ENCODE peak calls at places on chromosome 21, in six cellular contexts. R is mammary epithelial cell, N is PC-3, D is K562, M is hepatocyte, Q is fibroblast of lung. G is an unnamed sample.

GRCh38 chr21:20739421-20739820 is 258.8 kb upstream of the NCAM2 start:
- DNase-seq in Q (no peak), N (peak; percentile 25), D (peak; percentile 28), M (no peak), R (no peak), G (no peak)

GRCh38 chr21:25806053-25806452 is 71.3 kb downstream of the GABPA start:
- DNase-seq in R (peak; percentile 42), N (peak; percentile 61), D (no peak), M (no peak), Q (no peak), G (peak; percentile 49)

GRCh38 chr21:40615503-40616376 is 231.2 kb downstream of the DSCAM start:
- DNase-seq in M (peak; percentile 40), R (peak; percentile 27), D (no peak), N (no peak), Q (peak; percentile 62), G (no peak)

GRCh38 chr21:20167059-20167458 is 831.1 kb upstream of the NCAM2 start:
- DNase-seq in R (no peak), D (no peak), Q (no peak), N (no peak), M (no peak), G (no peak)

GRCh38 chr21:37263827-37264226 is 3.3 kb downstream of the VPS26C start:
- DNase-seq in N (no peak), D (peak; percentile 47), Q (peak; percentile 56), R (no peak), M (no peak), G (no peak)

GRCh38 chr21:27536319-27536718 is 569.4 kb upstream of the ADAMTS5 start:
- DNase-seq in M (no peak), Q (peak; percentile 11), R (peak; percentile 19), N (no peak), D (no peak), G (no peak)

GRCh38 chr21:42855937-42856335 is 23.4 kb downstream of the WDR4 start:
- DNase-seq in N (no peak), M (no peak), R (no peak), Q (no peak), D (no peak), G (no peak)

GRCh38 chr21:18411565-18411964 is 8.0 kb upstream of the TMPRSS15 start:
- DNase-seq in N (no peak), R (no peak), M (no peak), D (no peak), Q (no peak), G (no peak)

GRCh38 chr21:14712121-14712520 is 166.0 kb upstream of the SAMSN1 start:
- DNase-seq in N (peak; percentile 74), R (peak; percentile 52), M (no peak), D (no peak), Q (no peak), G (no peak)

GRCh38 chr21:27423073-27423472 is 456.2 kb upstream of the ADAMTS5 start:
- DNase-seq in M (no peak), Q (peak; percentile 84), R (peak; percentile 90), N (peak; percentile 7), D (no peak), G (no peak)

GRCh38 chr21:29299906-29300546 is 1.3 kb downstream of the BACH1 start:
- DNase-seq in D (peak; percentile 93), M (peak; percentile 82), Q (peak; percentile 98), N (peak; percentile 87), R (peak; percentile 94), G (peak; percentile 92)

GRCh38 chr21:46129846-46130651 is 25.3 kb downstream of the FTCD start:
- DNase-seq in N (no peak), R (no peak), M (no peak), Q (no peak), D (no peak), G (no peak)

GRCh38 chr21:46559291-46559983 is 45.4 kb downstream of the S100B start:
- DNase-seq in R (no peak), Q (no peak), N (no peak), D (no peak), M (no peak), G (no peak)

GRCh38 chr21:34642211-34643075 is 26.4 kb upstream of the CLIC6 start:
- DNase-seq in N (peak; percentile 7), Q (peak; percentile 76), M (no peak), R (peak; percentile 54), D (no peak), G (peak; percentile 40)

GRCh38 chr21:34690793-34691175 is 22.0 kb downstream of the CLIC6 start:
- DNase-seq in M (no peak), N (no peak), Q (no peak), R (no peak), D (no peak), G (no peak)

GRCh38 chr21:22791986-22792560 is 1793.9 kb downstream of the NCAM2 start:
- DNase-seq in Q (peak; percentile 24), R (no peak), D (peak; percentile 47), M (peak; percentile 84), N (peak; percentile 77), G (no peak)

GRCh38 chr21:14321042-14321441 is 61.9 kb downstream of the HSPA13 start:
- DNase-seq in R (peak; percentile 70), N (peak; percentile 56), M (no peak), D (no peak), Q (no peak), G (no peak)

GRCh38 chr21:21751286-21751685 is 753.1 kb downstream of the NCAM2 start:
- DNase-seq in D (no peak), R (no peak), M (no peak), N (no peak), Q (no peak), G (no peak)

GRCh38 chr21:43316156-43316845 is 110.6 kb downstream of the SIK1 start:
- DNase-seq in N (no peak), M (no peak), Q (no peak), R (no peak), D (no peak), G (no peak)

GRCh38 chr21:34351786-34352241 is 12.0 kb upstream of the KCNE2 start:
- DNase-seq in M (peak; percentile 78), N (peak; percentile 61), Q (peak; percentile 13), R (no peak), D (peak; percentile 72), G (no peak)

GRCh38 chr21:37532868-37533780 is 166.6 kb downstream of the DYRK1A start:
- DNase-seq in M (peak; percentile 52), D (peak; percentile 69), R (peak; percentile 96), Q (peak; percentile 76), N (peak; percentile 86), G (peak; percentile 63)

GRCh38 chr21:14581902-14582457 is 35.9 kb upstream of the SAMSN1 start:
- DNase-seq in D (peak; percentile 80), Q (no peak), N (no peak), R (no peak), M (no peak), G (no peak)

GRCh38 chr21:35252831-35253230 is 203.7 kb upstream of the RUNX1 start:
- DNase-seq in R (no peak), D (no peak), Q (peak; percentile 81), N (peak; percentile 64), M (no peak), G (no peak)

DNA sequence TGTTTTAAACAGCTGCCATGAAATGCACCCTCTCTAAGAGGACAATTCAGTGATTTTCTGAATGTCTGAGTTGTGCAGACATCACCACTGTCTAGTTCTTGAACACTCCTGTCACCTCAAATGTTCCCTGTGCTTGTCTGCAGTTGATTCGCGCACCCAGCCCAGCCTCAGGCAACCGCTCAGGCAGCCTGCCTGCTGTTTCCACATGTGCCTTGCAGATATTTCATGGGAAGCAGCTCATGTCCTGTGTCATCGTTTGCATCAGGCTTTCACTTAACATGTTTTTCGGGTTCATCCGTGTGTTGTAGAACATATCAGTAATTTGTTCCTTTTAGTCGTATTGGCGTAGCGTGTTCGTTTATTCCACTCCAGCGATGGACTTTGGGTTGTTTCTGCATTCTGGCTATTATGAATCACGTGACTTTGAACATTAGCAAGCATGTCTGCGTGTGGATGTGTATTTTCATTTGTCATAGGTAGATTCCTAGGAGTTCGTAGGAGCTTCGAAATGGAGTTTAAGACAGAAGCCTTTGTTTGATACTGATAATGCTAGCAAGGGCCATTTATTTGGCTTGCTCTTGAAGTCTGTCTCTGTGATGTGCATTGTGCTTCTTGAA is 12.1 kb downstream of the ADARB1 start:
- DNase-seq in M (no peak), R (no peak), Q (no peak), N (no peak), D (no peak), G (no peak)
- TF ChIP-seq EZH2 in M (no peak), R (no peak), Q (no peak), N (no peak), D (no peak), G (no peak)

GRCh38 chr21:15732290-15732995 is 2.7 kb downstream of the USP25 start:
- DNase-seq in Q (peak; percentile 51), M (peak; percentile 46), R (peak; percentile 40), D (peak; percentile 61), N (peak; percentile 66), G (no peak)
- H3K27ac ChIP-seq in Q (no peak overlapping the region), M (no peak overlapping the region), R (peak overlapping the region; percentile 76), D (peak overlapping the region; percentile 90), N (peak overlapping the region; percentile 58), G (peak overlapping the region; percentile 88)

DNA sequence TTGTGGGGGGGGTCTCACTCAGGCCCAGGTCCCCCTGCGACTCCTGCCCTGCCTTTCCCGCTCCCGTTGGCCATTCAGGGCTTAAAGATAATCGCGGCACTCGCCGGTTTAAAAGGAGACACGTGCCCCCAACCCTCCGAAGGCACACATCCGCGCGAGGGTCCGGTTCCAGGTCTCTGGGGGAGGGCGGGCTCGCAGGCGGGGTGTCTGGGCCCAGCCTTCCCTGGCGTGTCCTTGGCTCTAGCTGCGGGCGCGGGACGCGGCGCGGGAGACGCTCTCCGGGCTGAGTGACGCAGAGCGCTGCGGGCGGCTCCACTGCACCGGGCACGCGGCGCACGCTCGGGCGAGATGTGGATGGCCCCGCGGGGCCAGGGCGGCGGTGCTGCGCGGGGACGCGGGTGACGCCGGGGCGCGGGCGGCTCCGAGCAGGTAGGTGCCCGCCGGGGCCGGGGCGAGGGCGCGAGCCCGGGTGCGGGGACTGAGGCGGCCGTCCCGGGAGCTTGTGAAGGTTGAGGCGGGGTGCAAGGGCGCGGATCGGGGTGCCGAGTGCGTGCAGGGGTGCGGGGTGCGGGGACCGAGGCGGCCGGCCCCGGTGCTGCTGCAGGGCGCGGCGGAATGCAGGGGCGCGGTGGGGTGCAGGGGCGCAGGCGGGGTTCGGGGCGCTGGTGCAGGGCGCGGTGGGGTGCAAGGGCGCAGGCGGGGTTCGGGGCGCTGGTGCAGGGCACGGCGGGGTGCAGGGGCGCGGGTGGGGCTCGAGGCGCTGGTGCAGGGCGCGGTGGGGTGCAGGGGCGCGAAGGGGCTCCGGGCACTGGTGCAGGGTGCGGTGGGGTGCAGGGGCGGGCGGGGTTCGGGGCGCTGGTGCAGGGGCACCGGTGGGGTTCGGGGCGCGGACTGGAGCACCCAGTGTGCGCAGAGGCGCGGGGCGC is 3.3 kb upstream of the TRPM2 start:
- DNase-seq in D (no peak), R (no peak), N (no peak), M (no peak), Q (no peak), G (no peak)
- TF ChIP-seq EZH2 in D (no peak), R (no peak), N (no peak), M (no peak), Q (peak; percentile 36), G (peak; percentile 62)

GRCh38 chr21:41763398-41763931 is 3.4 kb downstream of the RIPK4 start:
- DNase-seq in Q (no peak), M (peak; percentile 51), N (peak; percentile 50), R (peak; percentile 87), D (no peak), G (no peak)
- H3K27ac ChIP-seq in Q (no peak overlapping the region), M (peak overlapping the region; percentile 94), N (peak overlapping the region; percentile 97), R (peak overlapping the region; percentile 86), D (no peak overlapping the region), G (peak overlapping the region; percentile 80)

DNA sequence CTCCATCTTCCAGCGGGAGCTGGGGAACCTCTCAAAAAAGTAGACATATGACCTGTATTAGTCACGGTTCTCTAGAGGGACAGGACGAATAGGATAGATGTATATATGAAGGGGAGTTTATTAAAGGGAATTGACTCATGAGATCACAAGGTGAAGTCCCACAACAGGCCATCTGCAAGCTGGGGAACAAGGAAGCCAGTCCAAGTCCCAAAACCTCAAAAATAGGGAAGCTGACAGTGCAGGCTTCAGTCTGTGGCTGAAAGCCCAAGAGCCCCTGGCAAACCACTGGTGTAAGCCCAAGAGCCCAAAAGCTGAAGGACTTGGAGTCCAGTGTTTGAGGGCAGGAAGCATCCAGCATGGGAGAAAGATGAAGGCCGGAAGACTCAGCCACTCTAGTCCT is 19.5 kb downstream of the OLIG1 start:
- DNase-seq in N (peak; percentile 12), M (no peak), D (no peak), R (no peak), Q (no peak), G (no peak)
- TF ChIP-seq EZH2 in N (no peak), M (no peak), D (no peak), R (no peak), Q (no peak), G (no peak)

G was measured in keratinocyte.